ENCODE peak calls at places on chromosomes 6 and 20, in nine cellular contexts. Z is psoas muscle, B is uterus, X is heart left ventricle, Q is brain microvascular endothelial cell, L is cardiac muscle cell, F is pancreas, M is SJSA1, J is substantia nigra. K is an unnamed sample.

GRCh38 chr20:58870293-58871014 is 17.9 kb downstream of the GNAS start:
- DNase-seq in X (peak), J (peak), Q (peak), B (peak), L (peak), Z (peak), M (peak), F (peak), K (no peak)

GRCh38 chr6:146916435-146917015 is 287.7 kb upstream of the STXBP5 start:
- DNase-seq in X (no peak), Z (no peak), M (no peak), L (no peak), J (no peak), Q (no peak), F (no peak), B (no peak), K (no peak)

GRCh38 chr20:62266340-62266739 is 28.0 kb downstream of the OSBPL2 start:
- DNase-seq in F (no peak), Q (peak), J (no peak), B (no peak), M (no peak), Z (no peak), L (no peak), X (no peak), K (no peak)

GRCh38 chr6:11833626-11834592 is 55.3 kb upstream of the ADTRP start:
- DNase-seq in L (no peak), F (no peak), Q (no peak), Z (no peak), X (no peak), B (no peak), J (no peak), M (no peak), K (no peak)

GRCh38 chr6:36959555-36960250 is 5.2 kb downstream of the PI16 start:
- DNase-seq in Q (no peak), J (no peak), M (no peak), L (no peak), F (no peak), Z (no peak), X (no peak), B (no peak), K (no peak)

GRCh38 chr6:2492686-2493523 is 247.5 kb upstream of the GMDS start:
- DNase-seq in B (no peak), X (no peak), L (no peak), F (no peak), M (no peak), Z (no peak), Q (no peak), J (no peak), K (no peak)

GRCh38 chr20:29873946-29874345 is 1383.5 kb upstream of the DEFB115 start:
- DNase-seq in B (no peak), X (peak), J (no peak), Z (peak), L (peak), F (peak), M (no peak), Q (peak), K (no peak)

GRCh38 chr20:10436053-10436699 is 1.1 kb downstream of the SLX4IP start:
- DNase-seq in Q (no peak), X (no peak), J (no peak), F (no peak), B (no peak), L (no peak), M (no peak), Z (no peak), K (no peak)

GRCh38 chr6:8082954-8083858 is 19.0 kb upstream of the BLOC1S5 start:
- DNase-seq in X (no peak), Q (peak), L (no peak), M (peak), J (no peak), F (no peak), B (no peak), Z (no peak), K (peak)

GRCh38 chr20:22904905-22905304 is 130.2 kb upstream of the SSTR4 start:
- DNase-seq in J (no peak), L (no peak), F (no peak), B (no peak), Q (no peak), X (no peak), M (no peak), Z (no peak), K (no peak)

GRCh38 chr6:112282217-112282616 is 27.9 kb upstream of the LAMA4 start:
- DNase-seq in Q (peak), Z (peak), B (peak), X (peak), J (no peak), M (peak), L (peak), F (no peak), K (no peak)

GRCh38 chr20:20064303-20064702 is 12.0 kb downstream of the CFAP61 start:
- DNase-seq in Q (no peak), J (no peak), L (no peak), B (no peak), Z (no peak), F (no peak), M (no peak), X (no peak), K (no peak)

GRCh38 chr20:30922129-30922528 is 335.3 kb upstream of the DEFB115 start:
- DNase-seq in F (no peak), J (no peak), B (no peak), Q (no peak), M (no peak), L (no peak), Z (no peak), X (no peak), K (no peak)

GRCh38 chr20:36109251-36109947 is 45.1 kb upstream of the EPB41L1 start:
- DNase-seq in X (no peak), Q (no peak), M (no peak), B (no peak), Z (no peak), F (no peak), J (no peak), L (no peak), K (no peak)

GRCh38 chr20:46559685-46560440 is 9.4 kb upstream of the OCSTAMP start:
- DNase-seq in L (no peak), J (no peak), B (no peak), X (no peak), Q (no peak), Z (no peak), M (no peak), F (no peak), K (no peak)

GRCh38 chr20:25534845-25535244 is 50.5 kb downstream of the NINL start:
- DNase-seq in F (no peak), J (no peak), Z (no peak), L (no peak), X (no peak), Q (no peak), M (no peak), B (no peak), K (no peak)

GRCh38 chr6:70134542-70134941 is 168.3 kb downstream of the COL9A1 start:
- DNase-seq in B (no peak), X (no peak), M (no peak), F (no peak), L (no peak), J (no peak), Z (no peak), Q (no peak), K (no peak)

GRCh38 chr6:16698988-16699868 is 62.0 kb downstream of the ATXN1 start:
- DNase-seq in J (no peak), B (no peak), L (no peak), Z (no peak), M (no peak), Q (no peak), F (no peak), X (no peak), K (no peak)

GRCh38 chr6:77466055-77467028 is 3.1 kb upstream of the HTR1B start:
- DNase-seq in M (no peak), F (peak), L (peak), B (peak), Q (peak), Z (peak), X (peak), J (no peak), K (no peak)

GRCh38 chr20:50027611-50028105 is 44.9 kb downstream of the SNAI1 start:
- DNase-seq in Z (peak), F (no peak), Q (peak), M (peak), J (peak), B (peak), L (no peak), X (peak), K (no peak)

GRCh38 chr6:12735786-12736185 is 19.2 kb downstream of the PHACTR1 start:
- DNase-seq in X (no peak), B (no peak), Q (no peak), L (peak), F (no peak), J (no peak), Z (no peak), M (no peak), K (no peak)

GRCh38 chr6:154683756-154684523 is 49.3 kb upstream of the SCAF8 start:
- DNase-seq in X (no peak), J (no peak), L (no peak), F (no peak), Z (no peak), B (no peak), Q (peak), M (peak), K (no peak)

GRCh38 chr6:51817832-51818231 is 269.6 kb downstream of the PKHD1 start:
- DNase-seq in B (no peak), L (no peak), J (no peak), Z (no peak), F (no peak), Q (no peak), M (no peak), X (no peak), K (no peak)

GRCh38 chr6:44674226-44675155 is 287.0 kb downstream of the CDC5L start:
- DNase-seq in J (no peak), F (no peak), X (no peak), Q (no peak), L (no peak), Z (no peak), M (no peak), B (no peak), K (peak)

GRCh38 chr20:9241232-9241692 is 172.4 kb downstream of the PLCB4 start:
- DNase-seq in B (no peak), J (no peak), X (no peak), L (no peak), Q (peak), M (peak), F (no peak), Z (no peak), K (no peak)

DNA sequence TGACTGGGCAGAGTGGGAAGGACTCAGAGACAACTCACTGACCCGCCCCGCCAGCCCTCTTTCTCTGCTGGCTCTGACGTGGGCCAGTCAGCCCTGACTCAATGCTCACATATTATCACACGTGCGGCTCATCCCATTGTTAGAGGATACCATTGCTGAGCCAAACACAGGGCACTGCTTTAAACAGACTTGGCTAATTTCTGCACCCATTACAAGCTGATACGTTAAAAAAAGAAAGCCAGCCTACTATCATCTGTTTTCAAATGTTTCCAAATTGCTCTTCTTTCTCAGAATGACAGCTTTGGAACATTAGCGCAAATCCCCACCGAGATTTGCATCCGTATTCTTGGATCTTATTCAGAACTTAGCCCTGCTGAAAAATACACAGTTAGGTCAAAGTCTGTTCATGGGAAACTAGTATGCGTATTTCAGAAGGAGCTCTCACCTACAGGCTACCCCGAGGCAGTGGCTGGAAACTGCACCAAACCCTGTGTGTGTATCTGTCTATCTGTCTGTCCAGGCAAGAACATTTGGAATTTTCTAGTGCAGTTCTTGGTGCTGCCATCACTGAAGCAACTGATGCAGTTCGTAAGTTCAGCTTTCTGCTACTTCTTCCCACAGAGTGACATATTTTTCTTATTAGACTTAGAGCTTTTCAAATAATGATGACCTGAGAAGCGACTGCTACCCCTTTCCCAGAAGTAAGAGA is 32.8 kb downstream of the RAMACL start:
- DNase-seq in F (no peak), L (no peak), Z (peak), Q (peak), J (no peak), B (peak), M (peak), X (peak), K (peak)
- H3K27ac ChIP-seq in F (no peak), L (no peak), Z (peak), Q (peak), J (no peak), B (peak), M (peak), X (peak), K (peak)

GRCh38 chr6:33709605-33710295 is 1.8 kb downstream of the UQCC2 start:
- DNase-seq in Z (no peak), Q (no peak), X (peak), J (no peak), B (no peak), L (no peak), F (no peak), M (no peak), K (no peak)
- H3K27ac ChIP-seq in Z (peak), Q (no peak), X (peak), J (no peak), B (peak), L (no peak), F (no peak), M (no peak), K (no peak)

DNA sequence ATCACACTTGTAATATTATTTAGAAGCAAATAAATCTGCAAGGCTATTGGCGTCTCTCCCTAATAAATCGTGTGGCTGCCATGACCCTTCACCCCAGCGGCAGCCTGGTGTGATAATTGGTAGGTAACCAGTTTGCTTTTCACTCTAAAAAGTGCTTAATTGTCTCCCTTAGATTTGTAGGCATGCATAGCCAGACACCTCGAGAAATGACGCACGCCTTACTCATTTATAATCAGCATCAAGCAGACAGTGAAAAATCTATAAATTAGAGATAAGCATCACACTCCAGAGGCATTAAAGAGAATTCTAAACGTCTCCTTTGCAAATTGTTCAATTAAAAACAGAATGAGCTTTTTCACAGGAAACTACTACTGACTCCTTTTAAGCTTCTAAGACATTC is 110.2 kb upstream of the RPS6KA2 start:
- DNase-seq in F (no peak), X (no peak), L (no peak), Q (no peak), Z (no peak), M (no peak), J (no peak), B (no peak), K (no peak)
- H3K27ac ChIP-seq in F (no peak), X (no peak), L (no peak), Q (no peak), Z (no peak), M (no peak), J (no peak), B (no peak), K (peak)

DNA sequence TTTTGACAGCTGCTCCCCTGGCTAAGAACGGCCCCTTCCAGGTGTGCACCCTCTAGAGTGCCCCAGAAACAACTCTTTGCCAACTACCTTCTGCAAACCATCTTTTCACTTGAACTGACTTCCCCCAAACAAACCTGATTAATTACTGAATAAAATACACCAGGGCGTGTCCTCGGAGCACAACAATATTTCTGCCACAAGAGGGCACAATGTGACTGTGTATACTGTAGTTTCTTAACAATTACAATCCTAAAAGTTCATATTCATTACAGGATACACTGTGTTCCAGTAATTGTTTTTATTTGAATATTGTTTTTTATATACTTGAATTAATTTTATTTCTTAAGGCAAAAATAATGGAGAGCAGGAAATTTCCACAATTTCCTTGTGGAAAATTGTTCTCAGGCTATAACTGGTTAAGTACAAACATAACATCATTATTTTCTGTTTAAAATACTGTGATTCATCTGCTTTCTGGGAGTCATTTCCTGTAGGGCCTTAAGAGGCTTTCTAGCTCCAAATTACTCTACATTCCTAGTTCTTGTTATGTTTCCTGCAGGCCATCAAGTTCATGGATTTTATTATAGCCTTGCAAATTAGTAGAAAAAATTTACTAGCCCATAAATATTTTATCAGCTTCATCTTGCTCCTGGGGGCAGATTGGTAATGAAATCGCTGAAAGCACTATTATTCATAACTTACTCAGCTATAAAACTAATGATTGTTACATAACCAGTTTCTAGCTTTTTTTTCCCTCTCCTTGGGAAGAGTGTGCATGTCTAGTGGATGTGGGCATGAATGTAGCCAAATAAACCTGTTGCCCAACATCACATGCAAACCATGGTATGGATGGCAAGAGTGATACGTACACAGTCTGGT is 51.9 kb upstream of the SLC22A16 start:
- DNase-seq in Z (no peak), F (no peak), J (peak), B (peak), M (peak), L (peak), X (peak), Q (peak), K (peak)
- H3K27ac ChIP-seq in Z (no peak), F (no peak), J (no peak), B (peak), M (peak), L (no peak), X (no peak), Q (peak), K (peak)

DNA sequence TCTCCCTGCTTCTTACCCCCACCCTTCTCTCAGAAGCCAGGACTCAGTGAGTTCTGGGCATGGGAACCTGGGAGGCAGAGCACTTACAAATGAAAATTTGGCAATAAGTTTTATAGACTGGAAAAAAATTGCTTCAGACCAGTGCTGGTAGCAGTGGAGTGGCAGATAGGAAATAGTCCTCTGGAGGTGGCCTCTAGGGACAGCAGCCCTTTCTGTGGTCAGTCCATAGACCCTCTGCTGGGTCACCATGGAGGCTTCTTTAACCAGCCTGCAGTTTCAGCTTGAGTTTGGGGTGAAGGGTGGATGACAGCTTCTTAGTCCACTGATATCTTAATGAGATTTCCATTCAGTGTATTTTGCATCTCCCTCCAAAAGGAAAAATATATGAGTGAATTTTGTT is 179.1 kb downstream of the ARID1B start:
- DNase-seq in Q (no peak), L (no peak), F (no peak), M (no peak), B (no peak), J (no peak), X (no peak), Z (no peak), K (no peak)
- H3K27ac ChIP-seq in Q (no peak), L (peak), F (no peak), M (no peak), B (peak), J (no peak), X (peak), Z (peak), K (no peak)